ENCODE peak calls at places on chromosomes 12 and 14, in five cellular contexts. C, W, T, L and F are unnamed samples.

GRCh38 chr14:61462566-61463195 is 141.3 kb downstream of the PRKCH start:
- DNase-seq in C (no peak), W (peak; percentile 88), T (no peak), L (no peak), F (no peak)

GRCh38 chr12:120212301-120212700 is 11.4 kb upstream of the RPLP0 start:
- DNase-seq in C (no peak), W (no peak), T (no peak), L (no peak), F (no peak)

GRCh38 chr12:66217342-66217929 is 28.4 kb downstream of the IRAK3 start:
- DNase-seq in C (no peak), W (peak; percentile 45), T (no peak), L (no peak), F (no peak)

GRCh38 chr14:77485256-77485655 is 13.4 kb downstream of the ISM2 start:
- DNase-seq in C (no peak), W (no peak), T (no peak), L (no peak), F (no peak)

GRCh38 chr12:123938679-123939480 is 33.8 kb downstream of the CCDC92 start:
- DNase-seq in C (no peak), W (no peak), T (peak; percentile 69), L (no peak), F (no peak)

GRCh38 chr12:70733385-70733784 is 96.2 kb upstream of the PTPRB start:
- DNase-seq in C (no peak), W (peak; percentile 90), T (no peak), L (no peak), F (no peak)

GRCh38 chr14:91138511-91139359 is 24.9 kb downstream of the DGLUCY start:
- DNase-seq in C (peak; percentile 41), W (peak; percentile 48), T (peak; percentile 47), L (no peak), F (no peak)

GRCh38 chr14:51331651-51332367 is 91.8 kb downstream of the TMX1 start:
- DNase-seq in C (no peak), W (no peak), T (no peak), L (no peak), F (no peak)

GRCh38 chr12:68483592-68484373 is 126.9 kb upstream of the RAP1B start:
- DNase-seq in C (no peak), W (peak; percentile 70), T (no peak), L (no peak), F (no peak)

GRCh38 chr12:4269279-4269991 is 4.1 kb upstream of the CCND2 start:
- DNase-seq in C (peak; percentile 94), W (peak; percentile 70), T (peak; percentile 85), L (no peak), F (peak; percentile 84)

GRCh38 chr12:46174061-46174662 is 94.7 kb downstream of the SLC38A1 start:
- DNase-seq in C (no peak), W (no peak), T (no peak), L (no peak), F (no peak)

GRCh38 chr14:92651106-92651792 is 97.2 kb downstream of the LGMN start:
- DNase-seq in C (peak; percentile 94), W (no peak), T (no peak), L (no peak), F (peak; percentile 69)

GRCh38 chr14:22689186-22689585 is 45.0 kb upstream of the OR6J1 start:
- DNase-seq in C (no peak), W (peak; percentile 96), T (no peak), L (no peak), F (no peak)

GRCh38 chr12:3003593-3003992 is 44.4 kb downstream of the TEAD4 start:
- DNase-seq in C (no peak), W (no peak), T (peak; percentile 39), L (no peak), F (no peak)

GRCh38 chr14:100524933-100525243 is 62.3 kb downstream of the BEGAIN start:
- DNase-seq in C (no peak), W (no peak), T (peak; percentile 76), L (no peak), F (no peak)

GRCh38 chr12:107373238-107373809 is 280.0 kb upstream of the CRY1 start:
- DNase-seq in C (no peak), W (no peak), T (no peak), L (no peak), F (no peak)

GRCh38 chr14:75794615-75795038 is 133.6 kb downstream of the TTLL5 start:
- DNase-seq in C (no peak), W (peak; percentile 88), T (no peak), L (no peak), F (no peak)

GRCh38 chr12:39372929-39373328 is 70.0 kb downstream of the KIF21A start:
- DNase-seq in C (no peak), W (peak; percentile 16), T (no peak), L (no peak), F (no peak)

GRCh38 chr12:100661300-100661951 is 87.9 kb downstream of the GAS2L3 start:
- DNase-seq in C (no peak), W (peak; percentile 60), T (no peak), L (no peak), F (no peak)

GRCh38 chr12:25830456-25830855 is 128.0 kb upstream of the RASSF8 start:
- DNase-seq in C (no peak), W (no peak), T (no peak), L (no peak), F (no peak)

GRCh38 chr12:45439039-45439438 is 223.1 kb downstream of the ANO6 start:
- DNase-seq in C (no peak), W (no peak), T (no peak), L (no peak), F (no peak)

GRCh38 chr12:51971679-51972423 is 20.4 kb downstream of the ACVR1B start:
- DNase-seq in C (no peak), W (peak; percentile 53), T (no peak), L (no peak), F (no peak)

GRCh38 chr12:68180792-68181744 is 21.5 kb upstream of the IFNG start:
- DNase-seq in C (peak; percentile 53), W (no peak), T (no peak), L (no peak), F (no peak)

GRCh38 chr14:103133213-103134140 is 10.2 kb downstream of the TNFAIP2 start:
- DNase-seq in C (no peak), W (no peak), T (no peak), L (no peak), F (no peak)
- TF ChIP-seq CTCF in C (no peak), W (no peak), T (no peak), L (no peak), F (no peak)

DNA sequence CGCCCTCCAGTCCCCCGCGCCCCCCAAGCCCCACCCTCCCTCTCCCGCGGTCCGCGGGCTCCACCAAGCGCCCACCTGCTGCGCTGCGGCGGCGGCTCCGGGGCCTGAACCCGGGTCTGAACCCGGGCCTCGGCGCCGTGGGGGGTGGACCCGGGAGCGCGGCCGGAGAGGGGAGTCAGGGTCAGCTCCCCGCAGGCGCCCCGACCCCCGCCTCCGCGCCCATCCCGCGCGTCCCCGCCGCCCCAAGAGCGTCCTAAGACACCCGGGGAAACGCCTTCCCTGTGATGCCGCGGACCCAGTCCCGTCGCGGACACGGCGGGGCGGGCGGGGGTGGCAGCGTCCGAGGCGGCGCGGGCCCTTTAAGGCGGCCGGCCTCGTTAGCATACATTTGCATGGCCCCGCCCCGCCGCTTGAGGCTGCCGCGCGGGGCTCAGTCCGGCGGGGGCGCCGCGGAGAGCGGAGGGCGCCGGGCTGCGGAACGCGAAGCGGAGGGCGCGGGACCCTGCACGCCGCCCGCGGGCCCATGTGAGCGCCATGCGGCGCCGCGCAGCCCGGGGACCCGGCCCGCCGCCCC is at the start of gene MMP17:
- DNase-seq in C (peak; percentile 46), W (peak; percentile 63), T (peak; percentile 74), L (no peak), F (peak; percentile 69)
- TF ChIP-seq CTCF in C (no peak), W (no peak), T (no peak), L (no peak), F (no peak)

DNA sequence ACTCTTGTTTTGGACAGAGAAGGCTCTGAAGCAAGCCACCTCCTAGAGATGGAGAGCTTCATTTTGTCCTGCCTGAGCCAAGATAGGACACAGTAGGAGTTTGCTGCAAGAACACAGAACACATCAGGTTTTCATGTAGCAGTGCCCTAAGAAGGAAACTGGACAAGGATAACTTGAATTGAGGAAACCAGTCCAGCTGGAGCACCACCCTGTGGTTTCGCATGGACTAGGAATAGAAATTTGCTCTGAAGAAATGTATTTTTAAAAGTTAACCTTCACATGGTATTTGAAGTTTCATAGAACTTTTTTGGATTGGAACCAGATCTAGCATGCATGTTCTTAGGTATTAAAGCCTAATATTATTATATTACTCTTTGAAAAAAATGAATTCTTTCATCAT is 68.8 kb downstream of the RERG start:
- DNase-seq in C (no peak), W (peak; percentile 36), T (no peak), L (no peak), F (no peak)
- TF ChIP-seq CTCF in C (no peak), W (peak; percentile 38), T (no peak), L (peak; percentile 19), F (no peak)

DNA sequence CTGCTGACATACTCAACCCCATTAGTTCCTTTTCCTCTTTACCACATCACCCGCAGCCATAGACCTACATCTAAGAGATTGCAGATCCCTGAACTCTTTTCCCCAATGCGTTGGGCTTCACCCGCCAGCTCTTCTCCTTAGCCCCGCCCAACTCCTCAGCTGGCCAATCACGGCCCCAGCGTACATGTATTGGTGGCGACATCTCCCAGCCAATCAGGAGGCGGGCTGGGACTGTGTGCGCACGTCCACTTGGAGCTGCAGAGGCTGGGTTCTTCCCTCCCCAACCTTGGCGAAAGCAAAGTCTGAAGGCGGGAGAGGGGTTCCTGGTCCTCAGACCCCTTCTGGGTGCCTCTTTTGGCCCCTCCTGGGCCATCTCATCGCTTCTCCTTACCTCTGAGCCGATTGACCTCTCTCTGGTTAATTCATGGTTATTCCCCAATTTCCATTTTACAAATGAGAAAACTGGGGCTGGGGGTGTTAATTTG is 11.0 kb downstream of the PDE1B start:
- DNase-seq in C (peak; percentile 92), W (peak; percentile 72), T (peak; percentile 91), L (peak; percentile 70), F (peak; percentile 65)
- TF ChIP-seq CTCF in C (no peak), W (no peak), T (no peak), L (no peak), F (no peak)

GRCh38 chr12:132217371-132217770 is 73.1 kb downstream of the NOC4L start:
- DNase-seq in C (no peak), W (no peak), T (no peak), L (no peak), F (no peak)

GRCh38 chr12:132218519-132218860 is 74.2 kb downstream of the NOC4L start:
- DNase-seq in C (peak; percentile 7), W (no peak), T (no peak), L (no peak), F (no peak)

GRCh38 chr12:132217800-132218518 is 73.7 kb downstream of the NOC4L start:
- DNase-seq in C (peak; percentile 4), W (no peak), T (no peak), L (no peak), F (no peak)

GRCh38 chr12:132219323-132219722 is 75.1 kb downstream of the NOC4L start:
- DNase-seq in C (no peak), W (no peak), T (no peak), L (no peak), F (no peak)

DNA sequence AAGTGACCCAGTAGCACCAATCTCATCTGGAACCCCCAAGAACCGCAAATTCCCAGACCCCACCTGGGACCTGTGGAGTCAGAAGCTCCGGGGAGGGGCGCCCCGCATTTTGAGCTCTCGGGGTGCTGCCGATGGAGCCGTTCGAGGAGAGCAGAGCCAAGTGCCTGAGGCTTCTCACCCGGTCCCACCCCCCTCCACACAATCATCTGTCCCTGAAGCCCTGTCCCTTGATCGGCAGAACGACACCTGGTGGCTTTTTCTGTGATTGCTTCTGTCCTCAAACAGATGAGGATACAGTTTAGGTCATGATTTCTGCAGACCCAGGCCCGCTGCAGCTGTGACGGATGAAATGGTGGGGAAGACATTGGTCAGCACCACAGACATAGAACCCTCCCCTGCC is 74.7 kb downstream of the NOC4L start:
- DNase-seq in C (peak; percentile 65), W (no peak), T (peak; percentile 63), L (no peak), F (no peak)
- TF ChIP-seq CTCF in C (peak; percentile 61), W (peak; percentile 25), T (no peak), L (peak; percentile 30), F (no peak)